ENCODE peak calls at places on chromosomes 6 and 20, in seven cellular contexts. One of them, this sample, is unnamed.

GRCh38 chr6:147099974-147100373 is 104.2 kb upstream of the STXBP5 start:
- DNase-seq in RCC 7860: no peak
- DNase-seq in Daoy: peak; percentile 78
- DNase-seq in RWPE1: no peak
- DNase-seq in GM04504: no peak
- DNase-seq in T-helper 2 cell: no peak
- DNase-seq in NT2/D1: no peak
- DNase-seq in this sample: no peak

GRCh38 chr6:5745081-5745480 is 261.6 kb downstream of the NRN1 start:
- DNase-seq in RCC 7860: no peak
- DNase-seq in Daoy: no peak
- DNase-seq in RWPE1: no peak
- DNase-seq in GM04504: no peak
- DNase-seq in T-helper 2 cell: no peak
- DNase-seq in NT2/D1: no peak
- DNase-seq in this sample: no peak

GRCh38 chr20:36926653-36927200 is 24.8 kb downstream of the SAMHD1 start:
- DNase-seq in RCC 7860: no peak
- DNase-seq in Daoy: no peak
- DNase-seq in RWPE1: no peak
- DNase-seq in GM04504: no peak
- DNase-seq in T-helper 2 cell: no peak
- DNase-seq in NT2/D1: no peak
- DNase-seq in this sample: no peak

GRCh38 chr6:48101277-48101676 is 9.7 kb downstream of the PTCHD4 start:
- DNase-seq in RCC 7860: peak; percentile 34
- DNase-seq in Daoy: no peak
- DNase-seq in RWPE1: peak; percentile 53
- DNase-seq in GM04504: no peak
- DNase-seq in T-helper 2 cell: no peak
- DNase-seq in NT2/D1: no peak
- DNase-seq in this sample: no peak

GRCh38 chr6:42514746-42515145 is 49.1 kb upstream of the UBR2 start:
- DNase-seq in RCC 7860: no peak
- DNase-seq in Daoy: no peak
- DNase-seq in RWPE1: no peak
- DNase-seq in GM04504: no peak
- DNase-seq in T-helper 2 cell: no peak
- DNase-seq in NT2/D1: no peak
- DNase-seq in this sample: no peak

GRCh38 chr6:163321717-163322116 is 92.8 kb upstream of the QKI start:
- DNase-seq in RCC 7860: no peak
- DNase-seq in Daoy: no peak
- DNase-seq in RWPE1: no peak
- DNase-seq in GM04504: no peak
- DNase-seq in T-helper 2 cell: no peak
- DNase-seq in NT2/D1: no peak
- DNase-seq in this sample: no peak

GRCh38 chr6:52994789-52995078 is 350 bp downstream of the GSTA4 start:
- DNase-seq in RCC 7860: no peak
- DNase-seq in Daoy: no peak
- DNase-seq in RWPE1: no peak
- DNase-seq in GM04504: no peak
- DNase-seq in T-helper 2 cell: peak; percentile 11
- DNase-seq in NT2/D1: no peak
- DNase-seq in this sample: no peak

GRCh38 chr6:14506656-14507242 is 389.2 kb downstream of the CD83 start:
- DNase-seq in RCC 7860: no peak
- DNase-seq in Daoy: no peak
- DNase-seq in RWPE1: no peak
- DNase-seq in GM04504: no peak
- DNase-seq in T-helper 2 cell: no peak
- DNase-seq in NT2/D1: no peak
- DNase-seq in this sample: no peak

GRCh38 chr6:17584241-17584803 is 15.8 kb upstream of the FAM8A1 start:
- DNase-seq in RCC 7860: peak; percentile 40
- DNase-seq in Daoy: peak; percentile 63
- DNase-seq in RWPE1: peak; percentile 66
- DNase-seq in GM04504: peak; percentile 65
- DNase-seq in T-helper 2 cell: no peak
- DNase-seq in NT2/D1: no peak
- DNase-seq in this sample: peak; percentile 60

GRCh38 chr20:6519556-6519955 is 247.9 kb upstream of the BMP2 start:
- DNase-seq in RCC 7860: peak; percentile 75
- DNase-seq in Daoy: peak; percentile 49
- DNase-seq in RWPE1: peak; percentile 77
- DNase-seq in GM04504: no peak
- DNase-seq in T-helper 2 cell: no peak
- DNase-seq in NT2/D1: no peak
- DNase-seq in this sample: peak; percentile 77

GRCh38 chr6:40645043-40645442 is 57.9 kb upstream of the LRFN2 start:
- DNase-seq in RCC 7860: no peak
- DNase-seq in Daoy: no peak
- DNase-seq in RWPE1: no peak
- DNase-seq in GM04504: no peak
- DNase-seq in T-helper 2 cell: no peak
- DNase-seq in NT2/D1: no peak
- DNase-seq in this sample: no peak

GRCh38 chr6:147267658-147268057 is 63.4 kb downstream of the STXBP5 start:
- DNase-seq in RCC 7860: no peak
- DNase-seq in Daoy: no peak
- DNase-seq in RWPE1: no peak
- DNase-seq in GM04504: no peak
- DNase-seq in T-helper 2 cell: no peak
- DNase-seq in NT2/D1: no peak
- DNase-seq in this sample: no peak

GRCh38 chr6:37514377-37514776 is 14.7 kb upstream of the CCDC167 start:
- DNase-seq in RCC 7860: peak; percentile 75
- DNase-seq in Daoy: peak; percentile 93
- DNase-seq in RWPE1: peak; percentile 58
- DNase-seq in GM04504: no peak
- DNase-seq in T-helper 2 cell: no peak
- DNase-seq in NT2/D1: no peak
- DNase-seq in this sample: no peak

GRCh38 chr6:136609878-136610706 is 59.9 kb upstream of the MAP7 start:
- DNase-seq in RCC 7860: peak; percentile 96
- DNase-seq in Daoy: peak; percentile 96
- DNase-seq in RWPE1: peak; percentile 95
- DNase-seq in GM04504: peak; percentile 99
- DNase-seq in T-helper 2 cell: no peak
- DNase-seq in NT2/D1: no peak
- DNase-seq in this sample: peak; percentile 98

GRCh38 chr20:53652859-53653520 is 59.4 kb upstream of the ZNF217 start:
- DNase-seq in RCC 7860: no peak
- DNase-seq in Daoy: no peak
- DNase-seq in RWPE1: no peak
- DNase-seq in GM04504: no peak
- DNase-seq in T-helper 2 cell: no peak
- DNase-seq in NT2/D1: no peak
- DNase-seq in this sample: no peak

GRCh38 chr6:139296927-139297326 is 5.1 kb upstream of the TXLNB start:
- DNase-seq in RCC 7860: peak; percentile 56
- DNase-seq in Daoy: peak; percentile 78
- DNase-seq in RWPE1: no peak
- DNase-seq in GM04504: no peak
- DNase-seq in T-helper 2 cell: no peak
- DNase-seq in NT2/D1: no peak
- DNase-seq in this sample: no peak

GRCh38 chr6:35170891-35171290 is 29.8 kb upstream of the TCP11 start:
- DNase-seq in RCC 7860: no peak
- DNase-seq in Daoy: no peak
- DNase-seq in RWPE1: no peak
- DNase-seq in GM04504: no peak
- DNase-seq in T-helper 2 cell: no peak
- DNase-seq in NT2/D1: no peak
- DNase-seq in this sample: no peak

GRCh38 chr6:89610149-89610642 is 28.4 kb downstream of the LYRM2 start:
- DNase-seq in RCC 7860: no peak
- DNase-seq in Daoy: peak; percentile 45
- DNase-seq in RWPE1: peak; percentile 50
- DNase-seq in GM04504: peak; percentile 3
- DNase-seq in T-helper 2 cell: peak; percentile 68
- DNase-seq in NT2/D1: peak; percentile 15
- DNase-seq in this sample: no peak

This sample was measured in epithelial cell of proximal tubule.